ENCODE peak calls at places on chromosomes 16 and 17, in six cellular contexts. T, J, K, Q, R and X are unnamed samples.

GRCh38 chr17:65064452-65065019 is 8.0 kb upstream of the GNA13 start:
- DNase-seq in T (no peak), R (peak; percentile 29), J (no peak), Q (no peak), K (no peak), X (no peak)

GRCh38 chr17:49990921-49991320 is 4.1 kb downstream of the DLX3 start:
- DNase-seq in K (no peak), T (peak; percentile 9), Q (no peak), R (no peak), J (no peak), X (no peak)

GRCh38 chr17:47956818-47957590 is 679 bp downstream of the PRR15L start:
- DNase-seq in T (no peak), K (no peak), J (no peak), R (no peak), Q (no peak), X (no peak)

GRCh38 chr16:87465306-87465705 is 27.5 kb downstream of the ZCCHC14 start:
- DNase-seq in J (peak; percentile 47), K (no peak), T (peak; percentile 96), Q (no peak), R (peak; percentile 47), X (peak; percentile 24)

GRCh38 chr17:75371339-75371738 is 34.1 kb downstream of the GRB2 start:
- DNase-seq in J (no peak), K (no peak), R (no peak), T (no peak), Q (no peak), X (no peak)

GRCh38 chr17:71987634-71988033 is 133.2 kb upstream of the SOX9 start:
- DNase-seq in R (peak; percentile 25), K (no peak), Q (no peak), T (no peak), J (no peak), X (no peak)

GRCh38 chr17:4998666-4999428 is 1.1 kb downstream of the KIF1C start:
- DNase-seq in K (no peak), Q (no peak), R (no peak), T (no peak), J (no peak), X (no peak)

GRCh38 chr16:4426021-4426684 is 485 bp downstream of the DNAJA3 start:
- DNase-seq in K (no peak), R (no peak), J (no peak), T (no peak), Q (no peak), X (no peak)

GRCh38 chr16:30551781-30552180 is 6.4 kb downstream of the ZNF764 start:
- DNase-seq in R (no peak), Q (no peak), J (no peak), T (no peak), K (peak; percentile 53), X (no peak)

GRCh38 chr17:76843703-76844484 is 24.3 kb upstream of the MGAT5B start:
- DNase-seq in T (no peak), R (no peak), K (no peak), Q (no peak), J (no peak), X (no peak)

GRCh38 chr17:18250259-18250658 is 8.3 kb downstream of the FLII start:
- DNase-seq in T (no peak), J (no peak), Q (no peak), K (no peak), R (no peak), X (no peak)

GRCh38 chr17:7448461-7448860 is 3.6 kb downstream of the CHRNB1 start:
- DNase-seq in R (no peak), J (no peak), T (no peak), Q (no peak), K (no peak), X (no peak)

GRCh38 chr16:69179255-69180010 is 7.5 kb upstream of the SNTB2 start:
- DNase-seq in K (no peak), J (peak; percentile 48), Q (no peak), R (no peak), T (peak; percentile 95), X (no peak)

GRCh38 chr16:82425661-82426060 is 201.1 kb upstream of the CDH13 start:
- DNase-seq in K (no peak), T (no peak), J (no peak), Q (no peak), R (no peak), X (no peak)

GRCh38 chr17:32873114-32873513 is 3.8 kb downstream of the MYO1D start:
- DNase-seq in K (no peak), T (no peak), Q (no peak), J (no peak), R (no peak), X (no peak)

GRCh38 chr17:72383053-72383847 is 262.4 kb downstream of the SOX9 start:
- DNase-seq in T (peak; percentile 26), K (no peak), Q (no peak), R (no peak), J (no peak), X (no peak)

GRCh38 chr16:35692824-35693223 is 2233.4 kb downstream of the TP53TG3F start:
- DNase-seq in R (no peak), T (no peak), Q (no peak), J (no peak), K (no peak), X (no peak)

GRCh38 chr16:1108299-1109252 is 12.5 kb upstream of the C1QTNF8 start:
- DNase-seq in R (no peak), T (peak; percentile 80), Q (no peak), J (no peak), K (no peak), X (no peak)

GRCh38 chr16:79865918-79866317 is 265.4 kb upstream of the MAF start:
- DNase-seq in R (no peak), K (no peak), T (no peak), Q (no peak), J (no peak), X (no peak)

GRCh38 chr16:53369921-53370320 is 64.3 kb upstream of the RBL2 start:
- DNase-seq in J (no peak), Q (no peak), R (peak; percentile 9), K (no peak), T (no peak), X (no peak)

GRCh38 chr17:3335876-3336275 is 37.7 kb upstream of the OR3A1 start:
- DNase-seq in Q (no peak), J (no peak), R (no peak), T (no peak), K (no peak), X (no peak)

GRCh38 chr17:2551493-2551892 is 39.8 kb upstream of the METTL16 start:
- DNase-seq in Q (no peak), J (no peak), R (no peak), T (no peak), K (no peak), X (no peak)

GRCh38 chr17:36008998-36009665 is 7.8 kb upstream of the CCL15 start:
- DNase-seq in K (no peak), Q (no peak), R (peak; percentile 6), T (no peak), J (no peak), X (no peak)

GRCh38 chr17:68378202-68379149 is 78.8 kb downstream of the WIPI1 start:
- DNase-seq in Q (no peak), R (peak; percentile 96), J (peak; percentile 69), K (no peak), T (peak; percentile 97), X (peak; percentile 30)

GRCh38 chr17:46727572-46728348 is 90.7 kb downstream of the WNT3 start:
- DNase-seq in J (no peak), Q (no peak), T (no peak), K (no peak), R (peak; percentile 77), X (no peak)

GRCh38 chr16:177394-177822 is 928 bp downstream of the HBA1 start:
- DNase-seq in Q (no peak), T (no peak), R (no peak), K (no peak), J (no peak), X (no peak)

GRCh38 chr17:61833536-61834203 is 29.7 kb downstream of the BRIP1 start:
- DNase-seq in J (peak; percentile 71), T (no peak), R (peak; percentile 32), K (no peak), Q (no peak), X (no peak)

GRCh38 chr17:7132511-7133094 is 18.0 kb upstream of the ASGR2 start:
- DNase-seq in T (no peak), K (no peak), Q (no peak), J (no peak), R (peak; percentile 17), X (no peak)

GRCh38 chr17:79464310-79465010 is 146.4 kb downstream of the RBFOX3 start:
- DNase-seq in Q (no peak), R (no peak), T (no peak), K (no peak), J (no peak), X (peak; percentile 60)